ENCODE peak calls at places on chromosomes 4 and X, in five cellular contexts. F is left lung, S is AG10803, W is NB4, X is heart right ventricle. D is an unnamed sample.
A peak's percentile ranks its signal among the peaks of the same experiment; 100 is the strongest.

GRCh38 chr4:74490736-74491135 is 45.8 kb downstream of the AREG start:
- DNase-seq in W (no peak), X (no peak), F (no peak), S (no peak), D (no peak)

GRCh38 chr4:145487626-145488025 is 6.0 kb downstream of the SMAD1 start:
- DNase-seq in W (no peak), F (no peak), S (no peak), X (no peak), D (no peak)

GRCh38 chr4:29326816-29327215 is 1393.4 kb upstream of the PCDH7 start:
- DNase-seq in S (no peak), F (no peak), W (no peak), X (no peak), D (peak; percentile 4)

GRCh38 chrX:43002526-43003203 is 224.7 kb upstream of the PPP1R2C start:
- DNase-seq in S (no peak), X (no peak), W (peak; percentile 8), F (no peak), D (no peak)

GRCh38 chrX:96837808-96838207 is 45.9 kb upstream of the RPA4 start:
- DNase-seq in F (no peak), W (no peak), S (peak; percentile 17), X (no peak), D (peak; percentile 31)

GRCh38 chrX:53262918-53263394 is 18.4 kb downstream of the IQSEC2 start:
- DNase-seq in F (no peak), S (peak; percentile 72), X (no peak), W (peak; percentile 85), D (peak; percentile 57)

GRCh38 chrX:133645251-133645650 is 230.0 kb upstream of the GPC4 start:
- DNase-seq in X (peak; percentile 6), S (peak; percentile 26), F (no peak), W (no peak), D (peak; percentile 53)

GRCh38 chr4:108546728-108547127 is 73.6 kb upstream of the RPL34 start:
- DNase-seq in F (no peak), S (no peak), W (no peak), X (no peak), D (no peak)

GRCh38 chrX:151488677-151489076 is 74.8 kb upstream of the PASD1 start:
- DNase-seq in S (no peak), W (peak; percentile 72), X (no peak), F (no peak), D (peak; percentile 1)

GRCh38 chrX:96373047-96373355 is 311.6 kb upstream of the DIAPH2 start:
- DNase-seq in W (no peak), S (no peak), X (no peak), F (no peak), D (no peak)

GRCh38 chr4:23855912-23856605 is 33.8 kb downstream of the PPARGC1A start:
- DNase-seq in X (no peak), F (no peak), S (no peak), W (no peak), D (peak; percentile 25)
- H3K4me3 ChIP-seq in X (no peak overlapping the region), F (no peak overlapping the region), S (no peak overlapping the region), W (no peak overlapping the region), D (no peak overlapping the region)

DNA sequence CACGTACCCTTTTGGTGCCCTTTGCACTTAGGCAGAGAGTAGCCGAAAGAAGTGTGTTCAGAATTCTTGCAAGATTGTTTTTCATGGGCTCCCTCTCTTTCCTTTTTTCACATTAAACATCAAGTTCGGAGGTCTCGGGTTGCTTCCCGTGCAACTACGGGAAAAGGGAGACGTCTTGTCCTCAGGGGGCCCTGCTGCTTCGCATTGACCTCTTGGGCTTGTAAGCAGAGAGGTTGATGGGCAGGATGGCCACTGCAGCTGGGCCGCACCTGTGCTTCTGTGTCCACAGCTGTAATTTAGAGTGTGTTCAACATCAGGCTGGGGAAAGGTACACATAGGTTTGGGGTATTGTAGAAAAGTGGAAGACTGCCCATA is 109.7 kb downstream of the SPRY1 start:
- DNase-seq in S (no peak), X (no peak), W (no peak), F (no peak), D (peak; percentile 31)
- H3K4me3 ChIP-seq in S (no peak overlapping the region), X (peak overlapping the region; percentile 64), W (no peak overlapping the region), F (peak overlapping the region; percentile 45), D (peak overlapping the region; percentile 66)

GRCh38 chr4:24763631-24764302 is 31.6 kb upstream of the SOD3 start:
- DNase-seq in W (no peak), F (peak; percentile 46), X (no peak), S (peak; percentile 78), D (peak; percentile 65)
- H3K4me3 ChIP-seq in W (no peak overlapping the region), F (no peak overlapping the region), X (no peak overlapping the region), S (no peak overlapping the region), D (no peak overlapping the region)

GRCh38 chr4:2591189-2591588 is 54.7 kb downstream of the FAM193A start:
- DNase-seq in X (no peak), F (peak; percentile 48), W (peak; percentile 80), S (peak; percentile 46), D (peak; percentile 72)
- H3K4me3 ChIP-seq in X (no peak overlapping the region), F (no peak overlapping the region), W (no peak overlapping the region), S (no peak overlapping the region), D (no peak overlapping the region)

GRCh38 chr4:19455196-19455595 is 796.5 kb upstream of the SLIT2 start:
- DNase-seq in X (no peak), S (no peak), W (no peak), F (no peak), D (no peak)

GRCh38 chr4:19455850-19456602 is 795.7 kb upstream of the SLIT2 start:
- DNase-seq in S (no peak), W (no peak), X (no peak), F (no peak), D (no peak)
- H3K4me3 ChIP-seq in S (no peak overlapping the region), W (no peak overlapping the region), X (no peak overlapping the region), F (no peak overlapping the region), D (no peak overlapping the region)